ENCODE peak calls at places on chromosomes 16 and 17, in nine cellular contexts. N, I, Z, K, P, G, U, W and E are unnamed samples.

GRCh38 chr17:37816951-37817350 is 72.1 kb upstream of the HNF1B start:
- DNase-seq in N (no peak), I (no peak), Z (no peak), K (no peak), P (no peak), G (no peak), U (no peak), W (no peak), E (no peak)

GRCh38 chr16:86882586-86883280 is 304.4 kb downstream of the FOXL1 start:
- DNase-seq in N (peak; percentile 75), I (peak; percentile 70), Z (no peak), K (peak; percentile 52), P (peak; percentile 65), G (no peak), U (no peak), W (no peak), E (no peak)

GRCh38 chr17:50950002-50950877 is 84.1 kb upstream of the TOB1 start:
- DNase-seq in N (peak; percentile 86), I (peak; percentile 78), Z (peak; percentile 81), K (peak; percentile 80), P (peak; percentile 96), G (peak; percentile 80), U (no peak), W (peak; percentile 86), E (peak; percentile 81)

GRCh38 chr16:14013571-14014283 is 57.4 kb upstream of the MRTFB start:
- DNase-seq in N (peak; percentile 48), I (peak; percentile 80), Z (no peak), K (no peak), P (peak; percentile 62), G (no peak), U (no peak), W (no peak), E (no peak)

GRCh38 chr17:44767493-44767892 is 8.7 kb downstream of the ADAM11 start:
- DNase-seq in N (no peak), I (no peak), Z (no peak), K (no peak), P (no peak), G (no peak), U (no peak), W (no peak), E (no peak)

GRCh38 chr17:28898261-28898955 is 875 bp upstream of the FLOT2 start:
- DNase-seq in N (no peak), I (no peak), Z (no peak), K (no peak), P (no peak), G (no peak), U (no peak), W (no peak), E (no peak)

GRCh38 chr16:8103649-8104289 is 486.5 kb downstream of the TMEM114 start:
- DNase-seq in N (no peak), I (no peak), Z (no peak), K (no peak), P (no peak), G (no peak), U (no peak), W (no peak), E (no peak)

GRCh38 chr16:57998484-57998883 is 2.0 kb downstream of the ZNF319 start:
- DNase-seq in N (peak; percentile 57), I (peak; percentile 56), Z (peak; percentile 57), K (peak; percentile 27), P (peak; percentile 45), G (peak; percentile 23), U (no peak), W (no peak), E (no peak)

GRCh38 chr16:66427036-66427446 is at the start of gene BEAN1:
- DNase-seq in N (no peak), I (peak; percentile 54), Z (no peak), K (peak; percentile 40), P (peak; percentile 17), G (peak; percentile 78), U (no peak), W (no peak), E (no peak)

GRCh38 chr17:7988750-7989178 is 13.7 kb upstream of the GUCY2D start:
- DNase-seq in N (no peak), I (peak; percentile 90), Z (peak; percentile 26), K (no peak), P (peak; percentile 92), G (peak; percentile 48), U (no peak), W (no peak), E (no peak)

GRCh38 chr16:1433756-1434155 is 2.9 kb downstream of the PERCC1 start:
- DNase-seq in N (no peak), I (no peak), Z (no peak), K (no peak), P (no peak), G (no peak), U (no peak), W (no peak), E (no peak)

GRCh38 chr17:75315541-75316243 is 26.5 kb upstream of the SLC25A19 start:
- DNase-seq in N (no peak), I (no peak), Z (no peak), K (no peak), P (no peak), G (no peak), U (no peak), W (peak; percentile 22), E (no peak)

GRCh38 chr16:88882358-88883030 is 16.0 kb upstream of the PABPN1L start:
- DNase-seq in N (no peak), I (no peak), Z (peak; percentile 65), K (no peak), P (peak; percentile 38), G (peak; percentile 77), U (no peak), W (no peak), E (peak; percentile 39)

GRCh38 chr17:78048346-78049292 is 79.9 kb downstream of the TMC6 start:
- DNase-seq in N (no peak), I (no peak), Z (no peak), K (no peak), P (no peak), G (peak; percentile 63), U (no peak), W (no peak), E (no peak)

GRCh38 chr17:70080541-70081347 is 5.7 kb downstream of the KCNJ16 start:
- DNase-seq in N (no peak), I (peak; percentile 70), Z (no peak), K (no peak), P (no peak), G (no peak), U (no peak), W (no peak), E (no peak)

GRCh38 chr17:7867881-7868329 is 10.1 kb downstream of the CYB5D1 start:
- DNase-seq in N (no peak), I (no peak), Z (no peak), K (no peak), P (no peak), G (no peak), U (no peak), W (no peak), E (no peak)

GRCh38 chr17:74855323-74855722 is 4.4 kb downstream of the GRIN2C start:
- DNase-seq in N (no peak), I (no peak), Z (no peak), K (no peak), P (no peak), G (no peak), U (no peak), W (no peak), E (no peak)

GRCh38 chr16:89244754-89245153 is 27.3 kb downstream of the ZNF778 start:
- DNase-seq in N (no peak), I (no peak), Z (no peak), K (no peak), P (no peak), G (no peak), U (no peak), W (no peak), E (no peak)

GRCh38 chr17:49762148-49762941 is 1.6 kb downstream of the FAM117A start:
- DNase-seq in N (no peak), I (no peak), Z (no peak), K (no peak), P (peak; percentile 88), G (no peak), U (no peak), W (no peak), E (no peak)
- H3K4me3 ChIP-seq in N (peak overlapping the region; percentile 96), I (peak overlapping the region; percentile 86), Z (no peak overlapping the region), K (no peak overlapping the region), P (peak overlapping the region; percentile 76), G (peak overlapping the region; percentile 69), U (peak overlapping the region; percentile 94), W (peak overlapping the region; percentile 73), E (no peak overlapping the region)

DNA sequence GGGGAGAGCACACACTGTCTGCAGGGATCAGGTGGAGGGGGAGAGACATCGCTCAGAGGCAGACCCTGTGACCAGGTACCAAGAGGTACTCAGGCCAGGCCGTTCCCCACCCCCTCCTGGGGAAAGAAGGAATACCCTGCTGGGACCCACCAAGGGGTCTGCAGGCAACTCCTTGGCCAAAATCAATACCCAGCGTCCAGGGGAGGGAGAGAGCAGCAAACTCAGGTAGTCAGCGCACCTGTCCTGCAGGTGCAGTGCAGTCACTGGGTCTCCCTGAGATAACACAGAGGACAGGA is 57.5 kb upstream of the DOC2B start:
- DNase-seq in N (peak; percentile 8), I (no peak), Z (no peak), K (no peak), P (no peak), G (no peak), U (no peak), W (no peak), E (no peak)
- H3K4me1 ChIP-seq in N (peaks cover 5% of the 10 kb centered on the region), I (no peaks in the 10 kb centered on the region), Z (peaks cover 6% of the 10 kb centered on the region), K (no peaks in the 10 kb centered on the region), P (no peaks in the 10 kb centered on the region), G (no peaks in the 10 kb centered on the region), U (peaks cover 2% of the 10 kb centered on the region), W (no peaks in the 10 kb centered on the region), E (no peaks in the 10 kb centered on the region)

GRCh38 chr16:54957403-54957802 is 26.7 kb downstream of the IRX5 start:
- DNase-seq in N (no peak), I (peak; percentile 29), Z (peak; percentile 23), K (no peak), P (peak; percentile 38), G (peak; percentile 74), U (no peak), W (no peak), E (no peak)
- H3K4me3 ChIP-seq in N (no peak overlapping the region), I (no peak overlapping the region), Z (no peak overlapping the region), K (no peak overlapping the region), P (no peak overlapping the region), G (no peak overlapping the region), U (no peak overlapping the region), W (no peak overlapping the region), E (no peak overlapping the region)

DNA sequence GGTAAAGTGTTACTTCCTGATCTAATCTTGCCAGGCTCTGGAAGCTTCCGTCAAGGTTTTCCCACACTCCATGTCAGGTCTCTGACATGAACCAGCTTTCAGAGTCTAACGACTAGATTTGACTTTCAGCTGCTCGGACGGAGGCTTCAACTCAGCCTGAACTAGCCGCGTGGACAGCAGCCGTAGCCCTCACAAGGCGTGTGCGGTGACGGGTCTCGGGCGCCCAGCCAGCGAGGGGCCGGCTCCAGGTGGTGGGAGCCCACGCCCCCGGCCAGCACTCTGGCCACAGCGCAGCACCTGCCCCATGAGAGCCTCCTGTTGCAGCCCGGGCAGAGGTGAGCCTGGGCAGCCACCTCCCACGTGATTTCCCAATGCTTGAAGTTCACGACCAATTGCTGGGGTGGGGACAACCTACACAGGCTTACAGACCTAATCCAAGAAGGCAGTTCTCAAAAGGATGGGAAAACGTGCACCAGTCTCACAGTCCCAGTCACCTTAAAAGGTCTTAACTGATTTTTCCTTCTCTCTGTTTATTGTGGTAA is 45.5 kb downstream of the TBC1D16 start:
- DNase-seq in N (no peak), I (peak; percentile 22), Z (peak; percentile 62), K (no peak), P (no peak), G (no peak), U (no peak), W (no peak), E (peak; percentile 92)
- H3K4me1 ChIP-seq in N (peaks cover 50% of the 10 kb centered on the region), I (peaks cover 33% of the 10 kb centered on the region), Z (peaks cover 68% of the 10 kb centered on the region), K (peaks cover 56% of the 10 kb centered on the region), P (peaks cover 43% of the 10 kb centered on the region), G (peaks cover 16% of the 10 kb centered on the region), U (peaks cover 18% of the 10 kb centered on the region), W (no peaks in the 10 kb centered on the region), E (peaks cover 2% of the 10 kb centered on the region)